ENCODE peak calls at places on chromosomes 16 and 17, in six cellular contexts. One of them, this sample, is unnamed.

GRCh38 chr17:47844814-47845453 is 3.9 kb upstream of the SCRN2 start:
- DNase-seq in H1: no peak
- DNase-seq in prostate gland: no peak
- DNase-seq in adrenal gland: no peak
- DNase-seq in A549: peak; percentile 80
- DNase-seq in uterus: no peak
- DNase-seq in this sample: no peak

GRCh38 chr16:79605999-79606398 is 5.5 kb upstream of the MAF start:
- DNase-seq in A549: peak; percentile 31
- DNase-seq in adrenal gland: no peak
- DNase-seq in prostate gland: no peak
- DNase-seq in H1: no peak
- DNase-seq in uterus: peak; percentile 63
- DNase-seq in this sample: no peak

GRCh38 chr16:49472598-49472997 is 99.0 kb downstream of the C16orf78 start:
- DNase-seq in uterus: peak; percentile 11
- DNase-seq in prostate gland: no peak
- DNase-seq in adrenal gland: no peak
- DNase-seq in A549: no peak
- DNase-seq in H1: peak; percentile 45
- DNase-seq in this sample: peak; percentile 27

GRCh38 chr17:77404812-77405581 is 264.2 kb downstream of the SEC14L1 start:
- DNase-seq in prostate gland: no peak
- DNase-seq in adrenal gland: no peak
- DNase-seq in A549: no peak
- DNase-seq in H1: no peak
- DNase-seq in uterus: peak; percentile 72
- DNase-seq in this sample: no peak

GRCh38 chr17:32536736-32537646 is 50.2 kb downstream of the CDK5R1 start:
- DNase-seq in H1: no peak
- DNase-seq in A549: no peak
- DNase-seq in adrenal gland: no peak
- DNase-seq in uterus: no peak
- DNase-seq in prostate gland: no peak
- DNase-seq in this sample: no peak

GRCh38 chr17:5526821-5527598 is 40.6 kb downstream of the MIS12 start:
- DNase-seq in H1: no peak
- DNase-seq in adrenal gland: peak; percentile 89
- DNase-seq in prostate gland: peak; percentile 12
- DNase-seq in uterus: peak; percentile 85
- DNase-seq in A549: peak; percentile 90
- DNase-seq in this sample: no peak

GRCh38 chr16:68480084-68480995 is 32.0 kb upstream of the SMPD3 start:
- DNase-seq in H1: no peak
- DNase-seq in prostate gland: no peak
- DNase-seq in adrenal gland: no peak
- DNase-seq in uterus: no peak
- DNase-seq in A549: no peak
- DNase-seq in this sample: no peak

GRCh38 chr17:2485543-2485942 is 26.1 kb downstream of the METTL16 start:
- DNase-seq in H1: no peak
- DNase-seq in adrenal gland: no peak
- DNase-seq in prostate gland: peak; percentile 39
- DNase-seq in uterus: no peak
- DNase-seq in A549: no peak
- DNase-seq in this sample: no peak

GRCh38 chr17:17787568-17787967 is 49.2 kb downstream of the SREBF1 start:
- DNase-seq in H1: no peak
- DNase-seq in uterus: no peak
- DNase-seq in prostate gland: no peak
- DNase-seq in A549: no peak
- DNase-seq in adrenal gland: no peak
- DNase-seq in this sample: no peak

GRCh38 chr17:14910916-14911315 is 354.2 kb downstream of the PMP22 start:
- DNase-seq in adrenal gland: no peak
- DNase-seq in prostate gland: no peak
- DNase-seq in uterus: no peak
- DNase-seq in A549: no peak
- DNase-seq in H1: no peak
- DNase-seq in this sample: no peak

GRCh38 chr16:66320774-66321173 is 45.7 kb upstream of the CDH5 start:
- DNase-seq in A549: no peak
- DNase-seq in uterus: no peak
- DNase-seq in adrenal gland: no peak
- DNase-seq in prostate gland: no peak
- DNase-seq in H1: no peak
- DNase-seq in this sample: no peak

GRCh38 chr17:77616243-77616731 is 342.2 kb upstream of the TNRC6C start:
- DNase-seq in A549: no peak
- DNase-seq in prostate gland: no peak
- DNase-seq in uterus: no peak
- DNase-seq in adrenal gland: no peak
- DNase-seq in H1: no peak
- DNase-seq in this sample: no peak

GRCh38 chr16:27317738-27318398 is 4.1 kb downstream of the IL4R start:
- DNase-seq in A549: no peak
- DNase-seq in prostate gland: no peak
- DNase-seq in adrenal gland: no peak
- DNase-seq in H1: no peak
- DNase-seq in uterus: no peak
- DNase-seq in this sample: no peak

GRCh38 chr17:17568772-17569195 is 22.7 kb downstream of the PEMT start:
- DNase-seq in adrenal gland: peak; percentile 76
- DNase-seq in uterus: no peak
- DNase-seq in H1: peak; percentile 97
- DNase-seq in prostate gland: peak; percentile 76
- DNase-seq in A549: peak; percentile 95
- DNase-seq in this sample: peak; percentile 80

GRCh38 chr17:6627019-6627418 is 13.5 kb downstream of the KIAA0753 start:
- DNase-seq in prostate gland: no peak
- DNase-seq in uterus: no peak
- DNase-seq in A549: no peak
- DNase-seq in adrenal gland: no peak
- DNase-seq in H1: no peak
- DNase-seq in this sample: no peak

GRCh38 chr16:48546774-48547173 is 63.2 kb downstream of the N4BP1 start:
- DNase-seq in A549: no peak
- DNase-seq in uterus: no peak
- DNase-seq in H1: no peak
- DNase-seq in prostate gland: no peak
- DNase-seq in adrenal gland: no peak
- DNase-seq in this sample: peak; percentile 72

GRCh38 chr16:49921791-49922456 is 66.0 kb upstream of the ZNF423 start:
- DNase-seq in prostate gland: peak; percentile 48
- DNase-seq in H1: peak; percentile 87
- DNase-seq in uterus: peak; percentile 59
- DNase-seq in adrenal gland: peak; percentile 63
- DNase-seq in A549: peak; percentile 66
- DNase-seq in this sample: peak; percentile 22

GRCh38 chr17:39706921-39707337 is 7.1 kb downstream of the ERBB2 start:
- DNase-seq in prostate gland: no peak
- DNase-seq in adrenal gland: no peak
- DNase-seq in H1: no peak
- DNase-seq in uterus: no peak
- DNase-seq in A549: no peak
- DNase-seq in this sample: no peak

GRCh38 chr16:66926171-66926570 is 836 bp upstream of the RRAD start:
- DNase-seq in adrenal gland: peak; percentile 56
- DNase-seq in prostate gland: no peak
- DNase-seq in uterus: no peak
- DNase-seq in H1: no peak
- DNase-seq in A549: no peak
- DNase-seq in this sample: no peak

GRCh38 chr16:50309156-50309526 is 42.8 kb downstream of the ADCY7 start:
- DNase-seq in A549: no peak
- DNase-seq in H1: no peak
- DNase-seq in uterus: no peak
- DNase-seq in prostate gland: no peak
- DNase-seq in adrenal gland: no peak
- DNase-seq in this sample: peak; percentile 11

GRCh38 chr16:88478889-88479794 is 26.1 kb downstream of the ZFPM1 start:
- DNase-seq in A549: no peak
- DNase-seq in H1: no peak
- DNase-seq in uterus: no peak
- DNase-seq in adrenal gland: no peak
- DNase-seq in prostate gland: no peak
- DNase-seq in this sample: no peak

GRCh38 chr17:41151525-41151924 is 1.9 kb upstream of the KRTAP4-5 start:
- DNase-seq in A549: no peak
- DNase-seq in prostate gland: no peak
- DNase-seq in H1: no peak
- DNase-seq in adrenal gland: no peak
- DNase-seq in uterus: no peak
- DNase-seq in this sample: no peak

GRCh38 chr17:77487211-77487629 is 346.5 kb downstream of the SEC14L1 start:
- DNase-seq in prostate gland: no peak
- DNase-seq in A549: no peak
- DNase-seq in adrenal gland: no peak
- DNase-seq in H1: no peak
- DNase-seq in uterus: no peak
- DNase-seq in this sample: no peak

GRCh38 chr17:42026821-42027539 is 7.1 kb downstream of the NKIRAS2 start:
- DNase-seq in H1: no peak
- DNase-seq in A549: no peak
- DNase-seq in prostate gland: no peak
- DNase-seq in adrenal gland: no peak
- DNase-seq in uterus: no peak
- DNase-seq in this sample: no peak

GRCh38 chr17:8832711-8833352 is 33.7 kb upstream of the MFSD6L start:
- DNase-seq in adrenal gland: no peak
- DNase-seq in H1: peak; percentile 95
- DNase-seq in prostate gland: no peak
- DNase-seq in A549: no peak
- DNase-seq in uterus: no peak
- DNase-seq in this sample: peak; percentile 54

GRCh38 chr17:60863892-60864673 is 186.4 kb downstream of the BCAS3 start:
- DNase-seq in A549: no peak
- DNase-seq in adrenal gland: no peak
- DNase-seq in prostate gland: no peak
- DNase-seq in uterus: no peak
- DNase-seq in H1: no peak
- DNase-seq in this sample: no peak

GRCh38 chr17:2690165-2691068 is 21.1 kb downstream of the CLUH start:
- DNase-seq in prostate gland: no peak
- DNase-seq in adrenal gland: no peak
- DNase-seq in uterus: no peak
- DNase-seq in H1: no peak
- DNase-seq in A549: no peak
- DNase-seq in this sample: peak; percentile 49

GRCh38 chr17:20944014-20944905 is 98.6 kb downstream of the USP22 start:
- DNase-seq in prostate gland: peak; percentile 80
- DNase-seq in A549: no peak
- DNase-seq in H1: peak; percentile 64
- DNase-seq in adrenal gland: no peak
- DNase-seq in uterus: no peak
- DNase-seq in this sample: peak; percentile 70

GRCh38 chr16:83835972-83836566 is 28.3 kb downstream of the HSBP1 start:
- DNase-seq in adrenal gland: no peak
- DNase-seq in H1: no peak
- DNase-seq in prostate gland: no peak
- DNase-seq in uterus: no peak
- DNase-seq in A549: peak; percentile 38
- DNase-seq in this sample: no peak

GRCh38 chr17:21218101-21218500 is 4.1 kb upstream of the TMEM11 start:
- DNase-seq in H1: no peak
- DNase-seq in adrenal gland: no peak
- DNase-seq in uterus: no peak
- DNase-seq in prostate gland: no peak
- DNase-seq in A549: no peak
- DNase-seq in this sample: no peak

DNA sequence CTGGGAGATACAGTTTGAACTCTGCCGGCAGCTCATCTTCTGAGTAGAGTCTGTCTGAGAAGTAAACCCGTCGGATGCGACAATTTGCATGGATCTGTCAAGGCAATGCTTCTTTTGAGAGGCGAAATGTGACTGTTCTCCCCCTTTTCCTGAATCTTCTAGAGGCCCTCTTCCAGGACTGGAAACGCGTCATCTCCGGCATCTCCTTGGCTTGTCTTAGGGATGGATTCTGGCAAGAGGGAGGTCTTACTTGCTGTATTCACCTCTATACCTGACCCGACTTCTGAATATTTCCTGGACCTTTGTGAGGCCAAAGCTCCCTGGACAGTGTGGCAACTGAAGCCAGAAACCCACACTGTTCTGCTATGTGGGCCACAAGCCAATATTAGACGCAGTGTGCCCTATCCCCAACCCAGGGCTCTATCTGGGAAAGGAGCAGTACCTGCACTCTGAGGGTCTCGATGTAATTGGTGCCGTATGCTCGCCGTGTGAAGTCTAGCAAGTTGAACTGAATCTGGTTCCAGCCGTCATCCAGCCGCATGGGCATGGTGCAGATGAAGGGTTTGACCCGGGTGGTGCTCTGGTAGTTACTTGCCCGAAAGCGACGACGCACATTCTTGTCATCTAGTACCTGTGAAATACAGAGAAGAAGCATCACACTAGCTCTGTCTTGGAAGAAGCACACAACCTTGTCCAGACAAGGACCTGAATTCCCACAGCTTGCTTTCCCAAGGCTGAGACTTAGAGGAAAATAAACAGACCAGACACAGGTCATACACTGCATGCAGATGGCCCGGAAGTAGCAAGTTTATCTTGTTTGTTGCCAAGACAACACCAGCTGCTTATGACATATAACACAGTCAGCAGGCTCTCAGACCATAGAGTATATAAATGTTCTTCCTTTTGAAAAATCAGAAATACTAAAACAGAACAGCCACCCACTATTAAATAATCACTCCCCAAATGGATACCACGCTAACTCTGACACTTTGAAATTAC is 14.1 kb downstream of the CFAP20 start:
- DNase-seq in H1: no peak
- DNase-seq in A549: no peak
- DNase-seq in prostate gland: no peak
- DNase-seq in uterus: no peak
- DNase-seq in adrenal gland: no peak
- DNase-seq in this sample: no peak
- TF ChIP-seq POLR2A in H1: no peak
- TF ChIP-seq POLR2A in A549: no peak
- TF ChIP-seq POLR2A in prostate gland: no peak
- TF ChIP-seq POLR2A in uterus: no peak
- TF ChIP-seq POLR2A in adrenal gland: no peak
- TF ChIP-seq POLR2A in this sample: no peak

GRCh38 chr16:4330277-4330882 is 14.5 kb downstream of the GLIS2 start:
- DNase-seq in adrenal gland: peak; percentile 85
- DNase-seq in A549: peak; percentile 77
- DNase-seq in H1: peak; percentile 91
- DNase-seq in uterus: peak; percentile 81
- DNase-seq in prostate gland: peak; percentile 69
- DNase-seq in this sample: peak; percentile 91
- H3K27ac ChIP-seq in adrenal gland: no peak overlapping the region
- H3K27ac ChIP-seq in A549: no peak overlapping the region
- H3K27ac ChIP-seq in H1: no peak overlapping the region
- H3K27ac ChIP-seq in uterus: peak overlapping the region; percentile 16
- H3K27ac ChIP-seq in prostate gland: no peak overlapping the region
- H3K27ac ChIP-seq in this sample: no peak overlapping the region

GRCh38 chr17:76152580-76152979 is 11.5 kb upstream of the FOXJ1 start:
- DNase-seq in uterus: no peak
- DNase-seq in H1: no peak
- DNase-seq in adrenal gland: no peak
- DNase-seq in prostate gland: no peak
- DNase-seq in A549: no peak
- DNase-seq in this sample: no peak
- H3K4me3 ChIP-seq in uterus: no peak overlapping the region
- H3K4me3 ChIP-seq in H1: no peak overlapping the region
- H3K4me3 ChIP-seq in adrenal gland: no peak overlapping the region
- H3K4me3 ChIP-seq in prostate gland: no peak overlapping the region
- H3K4me3 ChIP-seq in A549: no peak overlapping the region
- H3K4me3 ChIP-seq in this sample: no peak overlapping the region

GRCh38 chr17:50151041-50151936 is 812 bp upstream of the PPP1R9B start:
- DNase-seq in H1: peak; percentile 90
- DNase-seq in prostate gland: peak; percentile 86
- DNase-seq in uterus: peak; percentile 90
- DNase-seq in adrenal gland: peak; percentile 90
- DNase-seq in A549: peak; percentile 97
- DNase-seq in this sample: peak; percentile 92
- TF ChIP-seq POLR2A in H1: no peak
- TF ChIP-seq POLR2A in prostate gland: peak; percentile 73
- TF ChIP-seq POLR2A in uterus: peak; percentile 31
- TF ChIP-seq POLR2A in adrenal gland: no peak
- TF ChIP-seq POLR2A in A549: peak; percentile 73
- TF ChIP-seq POLR2A in this sample: no peak

This sample was measured in Peyer's patch.